ENCODE peak calls at places on chromosomes 11 and 22, in six cellular contexts. V, K, W, S, R and F are unnamed samples.

GRCh38 chr11:33857924-33858323 is 34.0 kb downstream of the LMO2 start:
- DNase-seq in R (peak; percentile 89), W (peak; percentile 88), K (peak; percentile 70), V (peak; percentile 91), S (peak; percentile 79), F (peak; percentile 48)

GRCh38 chr11:1837171-1838076 is 1.4 kb upstream of the TNNI2 start:
- DNase-seq in R (peak; percentile 75), K (peak; percentile 86), W (peak; percentile 83), S (peak; percentile 49), V (peak; percentile 75), F (peak; percentile 65)

GRCh38 chr11:43574949-43575915 is 105.3 kb upstream of the HSD17B12 start:
- DNase-seq in W (peak; percentile 89), R (no peak), V (peak; percentile 74), K (no peak), S (peak; percentile 57), F (no peak)

GRCh38 chr22:41768420-41768819 is 32.1 kb upstream of the CCDC134 start:
- DNase-seq in S (peak; percentile 17), K (no peak), V (no peak), W (no peak), R (no peak), F (no peak)

GRCh38 chr11:66510271-66510989 is at the start of gene BBS1:
- DNase-seq in S (peak; percentile 77), K (peak; percentile 83), W (peak; percentile 91), R (peak; percentile 85), V (peak; percentile 92), F (peak; percentile 71)

GRCh38 chr11:103683581-103683980 is 352.9 kb upstream of the DDI1 start:
- DNase-seq in W (no peak), K (no peak), R (no peak), V (no peak), S (peak; percentile 45), F (no peak)

GRCh38 chr11:126079640-126080205 is 17.1 kb upstream of the CDON start:
- DNase-seq in K (no peak), W (no peak), S (no peak), R (no peak), V (peak; percentile 49), F (no peak)

GRCh38 chr11:77799338-77799737 is 21.2 kb downstream of the RSF1 start:
- DNase-seq in V (no peak), S (no peak), K (no peak), R (no peak), W (no peak), F (no peak)

GRCh38 chr11:31133064-31133463 is 236.5 kb downstream of the DCDC1 start:
- DNase-seq in R (no peak), K (no peak), V (no peak), W (no peak), S (no peak), F (no peak)

GRCh38 chr22:42368379-42369249 is 63.6 kb downstream of the NFAM1 start:
- DNase-seq in W (peak; percentile 48), R (no peak), S (no peak), K (no peak), V (peak; percentile 66), F (peak; percentile 7)

GRCh38 chr22:23893446-23893956 is 682 bp upstream of the MIF start:
- DNase-seq in K (no peak), S (no peak), V (no peak), W (no peak), R (no peak), F (no peak)

GRCh38 chr11:26134481-26135355 is 197.2 kb upstream of the ANO3 start:
- DNase-seq in V (peak; percentile 66), K (no peak), W (no peak), R (peak; percentile 8), S (peak; percentile 31), F (no peak)

GRCh38 chr11:2310073-2310785 is 8.4 kb downstream of the TSPAN32 start:
- DNase-seq in V (no peak), S (no peak), R (no peak), K (no peak), W (no peak), F (no peak)

GRCh38 chr11:81644239-81644840 is 1089.3 kb downstream of the FAM181B start:
- DNase-seq in K (peak; percentile 40), W (no peak), V (peak; percentile 81), S (peak; percentile 47), R (peak; percentile 9), F (no peak)

GRCh38 chr11:114062272-114062671 is 2.8 kb downstream of the ZBTB16 start:
- DNase-seq in K (no peak), V (no peak), S (no peak), R (no peak), W (no peak), F (no peak)